ENCODE peak calls at places on chromosomes 11 and 22, in eight cellular contexts. K is NCI-H1694 treated with DMSO at 0.1 percent for 48 hours, N is KG1, Z is iris pigment epithelial cell, P is amniotic stem cell, F is PC-3, O is A549, B is ELR. X is an unnamed sample.

GRCh38 chr11:130786586-130786985 is 129.7 kb downstream of the SNX19 start:
- DNase-seq in N (no peak), K (no peak), B (no peak), O (no peak), Z (no peak), F (no peak), P (no peak), X (no peak)

GRCh38 chr22:28829358-28830181 is 29.2 kb upstream of the XBP1 start:
- DNase-seq in K (peak), Z (peak), F (peak), N (peak), O (peak), P (peak), B (peak), X (peak)

GRCh38 chr11:69578167-69578566 is 62.8 kb upstream of the CCND1 start:
- DNase-seq in F (no peak), N (no peak), O (no peak), B (no peak), P (no peak), Z (no peak), K (no peak), X (no peak)

GRCh38 chr11:7525424-7525823 is 11.6 kb downstream of the PPFIBP2 start:
- DNase-seq in N (no peak), O (no peak), Z (no peak), P (no peak), F (no peak), B (no peak), K (no peak), X (no peak)

GRCh38 chr11:90757851-90758494 is 535.1 kb upstream of the CHORDC1 start:
- DNase-seq in P (no peak), B (no peak), O (no peak), K (no peak), F (peak), N (no peak), Z (no peak), X (no peak)

GRCh38 chr22:32649515-32650200 is 151.8 kb upstream of the TIMP3 start:
- DNase-seq in N (peak), B (peak), O (no peak), Z (no peak), K (no peak), P (no peak), F (no peak), X (no peak)

GRCh38 chr11:134647066-134647746 is 235.2 kb upstream of the B3GAT1 start:
- DNase-seq in F (no peak), B (no peak), O (no peak), K (no peak), Z (no peak), N (no peak), P (no peak), X (no peak)

GRCh38 chr11:12052676-12053605 is 44.5 kb upstream of the DKK3 start:
- DNase-seq in F (no peak), B (no peak), P (no peak), N (no peak), Z (no peak), K (no peak), O (no peak), X (no peak)

GRCh38 chr11:72239296-72239848 is 4.6 kb downstream of the PHOX2A start:
- DNase-seq in Z (peak), B (peak), P (no peak), F (peak), O (no peak), N (no peak), K (no peak), X (no peak)

GRCh38 chr11:15519124-15519791 is 404.5 kb downstream of the INSC start:
- DNase-seq in F (no peak), K (no peak), B (no peak), O (no peak), Z (no peak), N (no peak), P (no peak), X (no peak)